ENCODE peak calls at places on chromosome 13, in seven cellular contexts. H is NCI-H2171 treated with DMSO at 0.1 percent for 48 hours, F is RWPE1, P is progenitor cell of endocrine pancreas, Q is NCI-H1048, L is M059J, A is RPMI8226. C is an unnamed sample.
A peak's percentile ranks its signal among the peaks of the same experiment; 100 is the strongest.

GRCh38 chr13:25286308-25286968 is 850 bp downstream of the MTMR6 start:
- DNase-seq in Q (no peak), L (peak; percentile 60), H (peak; percentile 21), A (peak; percentile 66), P (no peak), F (peak; percentile 17), C (peak; percentile 72)

GRCh38 chr13:98962901-98963594 is 14.8 kb downstream of the DOCK9 start:
- DNase-seq in P (no peak), L (no peak), Q (no peak), F (no peak), A (no peak), H (no peak), C (no peak)

GRCh38 chr13:21465710-21466160 is 6.6 kb upstream of the ZDHHC20 start:
- DNase-seq in L (no peak), F (no peak), A (no peak), Q (no peak), H (no peak), P (peak; percentile 27), C (no peak)

GRCh38 chr13:41028051-41028450 is 8.9 kb upstream of the ELF1 start:
- DNase-seq in H (no peak), F (no peak), Q (no peak), L (peak; percentile 18), P (no peak), A (no peak), C (peak; percentile 52)

GRCh38 chr13:51839711-51840110 is 5.3 kb downstream of the TMEM272 start:
- DNase-seq in P (no peak), Q (no peak), H (no peak), L (no peak), A (no peak), F (no peak), C (no peak)

GRCh38 chr13:31200636-31200970 is 828 bp downstream of the B3GLCT start:
- DNase-seq in A (peak; percentile 39), H (no peak), P (peak; percentile 53), F (peak; percentile 25), L (peak; percentile 43), Q (no peak), C (peak; percentile 57)

GRCh38 chr13:110463876-110464510 is 97.5 kb downstream of the RAB20 start:
- DNase-seq in Q (no peak), P (no peak), H (no peak), L (no peak), F (no peak), A (no peak), C (no peak)

GRCh38 chr13:113862191-113862765 is 1.6 kb downstream of the GAS6 start:
- DNase-seq in L (no peak), A (peak; percentile 76), H (no peak), P (no peak), Q (no peak), F (peak; percentile 44), C (peak; percentile 86)

GRCh38 chr13:58238972-58239773 is 607.6 kb downstream of the PCDH17 start:
- DNase-seq in P (no peak), A (peak; percentile 33), F (no peak), Q (no peak), L (no peak), H (peak; percentile 45), C (no peak)

GRCh38 chr13:37277435-37278144 is 172.1 kb upstream of the CSNK1A1L start:
- DNase-seq in P (no peak), Q (no peak), L (peak; percentile 44), A (no peak), F (peak; percentile 23), H (no peak), C (peak; percentile 13)

GRCh38 chr13:83150616-83151307 is 731.5 kb downstream of the SLITRK1 start:
- DNase-seq in H (no peak), F (no peak), A (no peak), P (no peak), L (no peak), Q (no peak), C (no peak)

GRCh38 chr13:28659611-28659970 is 661 bp downstream of the POMP start:
- DNase-seq in L (peak; percentile 66), Q (no peak), H (no peak), P (no peak), F (peak; percentile 36), A (peak; percentile 3), C (peak; percentile 73)

GRCh38 chr13:111629933-111630332 is 309.5 kb downstream of the TEX29 start:
- DNase-seq in L (no peak), Q (no peak), H (no peak), P (no peak), A (no peak), F (no peak), C (no peak)

GRCh38 chr13:32838985-32839384 is 177.2 kb upstream of the KL start:
- DNase-seq in Q (no peak), H (no peak), L (peak; percentile 40), F (no peak), A (peak; percentile 15), P (no peak), C (no peak)

GRCh38 chr13:45121421-45121820 is 1.1 kb downstream of the GTF2F2 start:
- DNase-seq in F (peak; percentile 20), P (no peak), A (peak; percentile 13), Q (no peak), L (peak; percentile 38), H (peak; percentile 6), C (peak; percentile 58)

GRCh38 chr13:40136896-40137295 is 481.4 kb downstream of the COG6 start:
- DNase-seq in P (no peak), L (no peak), F (no peak), A (no peak), H (no peak), Q (no peak), C (no peak)

GRCh38 chr13:34201050-34201913 is 383.3 kb downstream of the RFC3 start:
- DNase-seq in A (no peak), P (no peak), F (no peak), L (peak; percentile 61), H (no peak), Q (no peak), C (peak; percentile 11)